ENCODE peak calls at places on chromosomes 1 and 21, in six cellular contexts. N is neuronal stem cell, Q is H1, U is H9, B is mesendoderm, T is mesenchymal stem cell. D is an unnamed sample.
A peak's percentile ranks its signal among the peaks of the same experiment; 100 is the strongest.

GRCh38 chr1:226664413-226665101 is 74.5 kb downstream of the ITPKB start:
- DNase-seq in N (no peak), Q (no peak), U (no peak), B (peak; percentile 47), T (peak; percentile 97), D (peak; percentile 94)

GRCh38 chr1:109977657-109978378 is 6.7 kb upstream of the AHCYL1 start:
- DNase-seq in N (no peak), Q (no peak), U (no peak), B (no peak), T (no peak), D (no peak)

GRCh38 chr1:34885405-34886247 is 26.1 kb upstream of the SMIM12 start:
- DNase-seq in N (peak; percentile 43), Q (peak; percentile 95), U (peak; percentile 88), B (peak; percentile 65), T (peak; percentile 31), D (no peak)

GRCh38 chr21:31429500-31429899 is 85.4 kb upstream of the TIAM1 start:
- DNase-seq in N (no peak), Q (no peak), U (no peak), B (no peak), T (no peak), D (no peak)

GRCh38 chr1:116504308-116505156 is 66.3 kb downstream of the CD58 start:
- DNase-seq in N (no peak), Q (no peak), U (no peak), B (no peak), T (peak; percentile 74), D (peak; percentile 62)

GRCh38 chr21:45423201-45423955 is 18.4 kb downstream of the COL18A1 start:
- DNase-seq in N (no peak), Q (no peak), U (no peak), B (no peak), T (no peak), D (no peak)

GRCh38 chr1:61781151-61781550 is 38.9 kb downstream of the PATJ start:
- DNase-seq in N (no peak), Q (no peak), U (no peak), B (peak; percentile 6), T (no peak), D (no peak)

GRCh38 chr1:91885331-91885715 is 628 bp downstream of the TGFBR3 start:
- DNase-seq in N (no peak), Q (no peak), U (no peak), B (no peak), T (peak; percentile 47), D (peak; percentile 12)

GRCh38 chr1:205577874-205578658 is 53.7 kb downstream of the ELK4 start:
- DNase-seq in N (no peak), Q (peak; percentile 40), U (no peak), B (no peak), T (no peak), D (peak; percentile 82)

GRCh38 chr1:34781071-34781843 is at the start of gene GJB3:
- DNase-seq in N (no peak), Q (peak; percentile 76), U (peak; percentile 71), B (peak; percentile 19), T (no peak), D (no peak)

GRCh38 chr1:52455686-52456085 is 51.3 kb downstream of the PRPF38A start:
- DNase-seq in N (no peak), Q (no peak), U (no peak), B (no peak), T (no peak), D (peak; percentile 51)

GRCh38 chr21:45383111-45383614 is 21.8 kb upstream of the COL18A1 start:
- DNase-seq in N (no peak), Q (no peak), U (no peak), B (no peak), T (no peak), D (no peak)

GRCh38 chr1:224052767-224053166 is 61.1 kb upstream of the FBXO28 start:
- DNase-seq in N (no peak), Q (no peak), U (no peak), B (no peak), T (peak; percentile 16), D (peak; percentile 89)

GRCh38 chr1:62318756-62319544 is at the start of gene KANK4:
- DNase-seq in N (no peak), Q (peak; percentile 78), U (peak; percentile 54), B (peak; percentile 40), T (no peak), D (no peak)

GRCh38 chr1:40976952-40977690 is 2.4 kb upstream of the CTPS1 start:
- DNase-seq in N (no peak), Q (no peak), U (no peak), B (no peak), T (peak; percentile 98), D (peak; percentile 73)

GRCh38 chr1:15738416-15739113 is 2.5 kb downstream of the SLC25A34 start:
- DNase-seq in N (no peak), Q (no peak), U (no peak), B (no peak), T (no peak), D (no peak)

GRCh38 chr1:242430956-242431355 is 93.5 kb downstream of the PLD5 start:
- DNase-seq in N (no peak), Q (no peak), U (no peak), B (no peak), T (no peak), D (no peak)

GRCh38 chr1:36109041-36109679 is 15.9 kb downstream of the COL8A2 start:
- DNase-seq in N (no peak), Q (no peak), U (no peak), B (no peak), T (peak; percentile 69), D (peak; percentile 78)

GRCh38 chr1:46489638-46490602 is at the start of gene DMBX1:
- DNase-seq in N (no peak), Q (peak; percentile 87), U (peak; percentile 86), B (peak; percentile 72), T (peak; percentile 8), D (no peak)

GRCh38 chr21:41933259-41934079 is 20.3 kb downstream of the C2CD2 start:
- DNase-seq in N (no peak), Q (no peak), U (no peak), B (no peak), T (peak; percentile 66), D (peak; percentile 56)

GRCh38 chr1:63524166-63524565 is 841 bp downstream of the EFCAB7 start:
- DNase-seq in N (no peak), Q (no peak), U (no peak), B (no peak), T (peak; percentile 3), D (no peak)

GRCh38 chr1:182602945-182603645 is 1.1 kb downstream of the RGS16 start:
- DNase-seq in N (no peak), Q (no peak), U (no peak), B (no peak), T (no peak), D (no peak)

GRCh38 chr21:32328595-32328994 is 29.9 kb downstream of the MRAP start:
- DNase-seq in N (no peak), Q (no peak), U (no peak), B (no peak), T (peak; percentile 79), D (peak; percentile 64)

GRCh38 chr1:241079459-241079858 is 277.5 kb downstream of the RGS7 start:
- DNase-seq in N (no peak), Q (no peak), U (no peak), B (no peak), T (no peak), D (no peak)

GRCh38 chr1:31957701-31958674 is 19.8 kb upstream of the PTP4A2 start:
- DNase-seq in N (no peak), Q (no peak), U (no peak), B (no peak), T (no peak), D (no peak)

DNA sequence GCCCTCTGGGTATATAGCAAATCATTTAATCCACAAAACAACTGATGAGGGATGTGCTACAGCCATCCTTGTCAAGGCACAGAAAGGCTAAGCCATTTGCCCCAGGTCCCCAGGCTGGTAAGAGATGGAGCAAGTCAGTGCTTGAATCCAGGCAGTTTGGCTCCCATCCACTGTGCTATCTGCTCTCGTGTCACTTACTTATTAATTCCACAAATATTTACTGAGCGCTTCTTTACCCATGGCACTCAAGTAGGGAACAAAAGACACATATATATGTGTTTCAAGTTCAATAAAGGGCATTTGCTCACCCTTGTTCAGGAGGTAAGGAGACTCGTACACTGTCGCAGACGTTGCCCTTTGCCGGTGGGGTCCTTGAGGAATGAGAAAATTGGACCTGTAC is 38.6 kb upstream of the MPZL1 start:
- DNase-seq in N (no peak), Q (no peak), U (no peak), B (no peak), T (no peak), D (no peak)
- H2BK5ac ChIP-seq in N (no peak overlapping the region), Q (no peak overlapping the region), U (no peak overlapping the region), B (no peak overlapping the region), T (no peak overlapping the region), D (no peak overlapping the region)

GRCh38 chr1:8078176-8078671 is 52.1 kb upstream of the ERRFI1 start:
- DNase-seq in N (no peak), Q (no peak), U (no peak), B (peak; percentile 78), T (peak; percentile 83), D (peak; percentile 77)
- H2BK5ac ChIP-seq in N (no peak overlapping the region), Q (no peak overlapping the region), U (no peak overlapping the region), B (no peak overlapping the region), T (peak overlapping the region; percentile 14), D (peak overlapping the region; percentile 73)

GRCh38 chr1:239730378-239730777 is 344.0 kb downstream of the CHRM3 start:
- DNase-seq in N (no peak), Q (no peak), U (no peak), B (no peak), T (no peak), D (no peak)
- H2BK5ac ChIP-seq in N (no peak overlapping the region), Q (no peak overlapping the region), U (no peak overlapping the region), B (no peak overlapping the region), T (no peak overlapping the region), D (no peak overlapping the region)

GRCh38 chr1:26153966-26154572 is 4.8 kb upstream of the FAM110D start:
- DNase-seq in N (no peak), Q (no peak), U (no peak), B (no peak), T (no peak), D (no peak)

GRCh38 chr1:26155370-26156284 is 3.3 kb upstream of the FAM110D start:
- DNase-seq in N (no peak), Q (no peak), U (no peak), B (no peak), T (no peak), D (no peak)

GRCh38 chr1:26154750-26155149 is 4.1 kb upstream of the FAM110D start:
- DNase-seq in N (no peak), Q (peak; percentile 72), U (no peak), B (peak; percentile 68), T (no peak), D (no peak)

GRCh38 chr1:26158271-26159112 is at the start of gene FAM110D:
- DNase-seq in N (no peak), Q (no peak), U (no peak), B (peak; percentile 65), T (no peak), D (no peak)

DNA sequence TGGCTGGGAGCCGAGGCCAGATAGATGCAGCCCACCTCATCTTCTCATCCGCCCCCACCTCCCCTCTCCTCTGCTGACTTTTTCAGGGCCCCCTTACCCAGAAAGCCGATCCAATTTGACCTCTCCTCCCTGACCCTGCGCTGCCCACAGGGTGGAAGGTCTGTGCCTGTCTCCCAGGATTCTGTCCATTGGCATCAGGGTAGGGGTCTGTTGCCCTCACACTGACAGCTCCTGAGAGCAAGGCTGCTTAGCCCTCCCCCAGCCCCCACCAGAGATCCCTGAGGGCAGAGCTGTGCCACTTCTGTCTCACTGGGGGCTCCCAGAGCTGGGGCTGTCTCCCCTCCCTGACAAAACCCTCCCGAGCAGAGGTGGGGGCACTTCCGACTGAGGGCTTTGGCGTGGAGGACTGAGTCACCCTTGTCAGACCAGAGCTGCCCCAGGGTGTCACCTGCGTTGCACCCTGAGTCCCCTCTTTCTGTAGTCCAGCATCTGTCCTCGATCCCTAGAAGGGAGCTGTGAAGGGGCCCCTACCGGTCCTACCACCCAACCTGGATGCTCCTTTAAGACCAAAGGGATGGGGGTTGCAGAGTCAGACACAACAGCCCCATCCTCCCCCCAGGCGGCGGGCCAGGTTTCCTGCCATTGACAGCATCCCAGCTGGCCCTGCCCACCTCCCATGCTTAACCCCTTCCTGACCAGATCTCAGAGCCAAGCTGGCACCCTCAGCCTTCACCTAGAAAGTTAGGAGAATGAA is 2.4 kb upstream of the FAM110D start:
- DNase-seq in N (no peak), Q (peak; percentile 76), U (peak; percentile 73), B (peak; percentile 89), T (no peak), D (no peak)
- H2BK5ac ChIP-seq in N (no peak overlapping the region), Q (no peak overlapping the region), U (no peak overlapping the region), B (peak overlapping the region; percentile 84), T (no peak overlapping the region), D (no peak overlapping the region)

D was measured in IMR-90.